ENCODE peak calls at places on chromosomes 1 and 21, in six cellular contexts. One of them, this sample, is unnamed.

GRCh38 chr1:160537714-160538665 is 14.9 kb upstream of the SLAMF6 start:
- DNase-seq in PC-3: no peak
- DNase-seq in MM.1S: no peak
- DNase-seq in SK-N-SH: no peak
- DNase-seq in neural progenitor cell: no peak
- DNase-seq in HCT116: no peak
- DNase-seq in this sample: no peak

GRCh38 chr1:172818841-172819527 is 160.1 kb downstream of the FASLG start:
- DNase-seq in neural progenitor cell: no peak
- DNase-seq in PC-3: no peak
- DNase-seq in SK-N-SH: no peak
- DNase-seq in MM.1S: peak; percentile 95
- DNase-seq in HCT116: no peak
- DNase-seq in this sample: no peak

GRCh38 chr1:43983253-43983904 is 4.4 kb downstream of the B4GALT2 start:
- DNase-seq in HCT116: no peak
- DNase-seq in SK-N-SH: no peak
- DNase-seq in MM.1S: no peak
- DNase-seq in neural progenitor cell: no peak
- DNase-seq in PC-3: no peak
- DNase-seq in this sample: no peak

GRCh38 chr1:118913818-118914217 is 74.3 kb downstream of the TBX15 start:
- DNase-seq in neural progenitor cell: no peak
- DNase-seq in SK-N-SH: no peak
- DNase-seq in HCT116: no peak
- DNase-seq in MM.1S: no peak
- DNase-seq in PC-3: no peak
- DNase-seq in this sample: no peak

GRCh38 chr1:212635141-212635601 is 26.6 kb downstream of the ATF3 start:
- DNase-seq in neural progenitor cell: no peak
- DNase-seq in MM.1S: peak; percentile 94
- DNase-seq in HCT116: no peak
- DNase-seq in PC-3: no peak
- DNase-seq in SK-N-SH: no peak
- DNase-seq in this sample: no peak

GRCh38 chr1:75305051-75305450 is 170.9 kb downstream of the LHX8 start:
- DNase-seq in neural progenitor cell: no peak
- DNase-seq in PC-3: no peak
- DNase-seq in SK-N-SH: no peak
- DNase-seq in HCT116: no peak
- DNase-seq in MM.1S: no peak
- DNase-seq in this sample: no peak

GRCh38 chr1:59013276-59013927 is 229.6 kb upstream of the JUN start:
- DNase-seq in neural progenitor cell: peak; percentile 56
- DNase-seq in HCT116: no peak
- DNase-seq in MM.1S: peak; percentile 40
- DNase-seq in SK-N-SH: no peak
- DNase-seq in PC-3: no peak
- DNase-seq in this sample: peak; percentile 81

GRCh38 chr21:44089001-44089911 is 17.9 kb upstream of the PWP2 start:
- DNase-seq in PC-3: no peak
- DNase-seq in SK-N-SH: no peak
- DNase-seq in neural progenitor cell: no peak
- DNase-seq in MM.1S: no peak
- DNase-seq in HCT116: no peak
- DNase-seq in this sample: no peak

GRCh38 chr1:115300087-115300856 is 37.8 kb downstream of the NGF start:
- DNase-seq in MM.1S: no peak
- DNase-seq in neural progenitor cell: no peak
- DNase-seq in HCT116: no peak
- DNase-seq in SK-N-SH: no peak
- DNase-seq in PC-3: peak; percentile 50
- DNase-seq in this sample: peak; percentile 71

GRCh38 chr1:31335007-31335406 is 37.9 kb downstream of the FABP3 start:
- DNase-seq in SK-N-SH: peak; percentile 62
- DNase-seq in neural progenitor cell: peak; percentile 36
- DNase-seq in HCT116: peak; percentile 32
- DNase-seq in MM.1S: peak; percentile 51
- DNase-seq in PC-3: peak; percentile 71
- DNase-seq in this sample: peak; percentile 63

GRCh38 chr1:22772054-22772453 is 61.4 kb downstream of the EPHB2 start:
- DNase-seq in MM.1S: no peak
- DNase-seq in PC-3: no peak
- DNase-seq in HCT116: no peak
- DNase-seq in neural progenitor cell: no peak
- DNase-seq in SK-N-SH: no peak
- DNase-seq in this sample: no peak

GRCh38 chr1:86769065-86769464 is 64.7 kb downstream of the SH3GLB1 start:
- DNase-seq in neural progenitor cell: no peak
- DNase-seq in MM.1S: no peak
- DNase-seq in SK-N-SH: no peak
- DNase-seq in HCT116: no peak
- DNase-seq in PC-3: no peak
- DNase-seq in this sample: no peak

GRCh38 chr1:158251160-158251559 is 3.1 kb upstream of the CD1A start:
- DNase-seq in PC-3: no peak
- DNase-seq in HCT116: no peak
- DNase-seq in SK-N-SH: no peak
- DNase-seq in MM.1S: no peak
- DNase-seq in neural progenitor cell: no peak
- DNase-seq in this sample: no peak

GRCh38 chr1:108080448-108080847 is 115.5 kb upstream of the VAV3 start:
- DNase-seq in MM.1S: no peak
- DNase-seq in neural progenitor cell: no peak
- DNase-seq in SK-N-SH: no peak
- DNase-seq in HCT116: no peak
- DNase-seq in PC-3: no peak
- DNase-seq in this sample: no peak

GRCh38 chr1:160997323-160998038 is 23.5 kb downstream of the F11R start:
- DNase-seq in MM.1S: peak; percentile 47
- DNase-seq in PC-3: peak; percentile 74
- DNase-seq in neural progenitor cell: peak; percentile 49
- DNase-seq in SK-N-SH: peak; percentile 40
- DNase-seq in HCT116: peak; percentile 51
- DNase-seq in this sample: peak; percentile 72

GRCh38 chr1:233868461-233868860 is 36.0 kb upstream of the SLC35F3 start:
- DNase-seq in PC-3: no peak
- DNase-seq in neural progenitor cell: no peak
- DNase-seq in HCT116: no peak
- DNase-seq in MM.1S: no peak
- DNase-seq in SK-N-SH: no peak
- DNase-seq in this sample: no peak

GRCh38 chr1:160219062-160219929 is 14.1 kb downstream of the PEA15 start:
- DNase-seq in neural progenitor cell: peak; percentile 79
- DNase-seq in PC-3: peak; percentile 73
- DNase-seq in MM.1S: no peak
- DNase-seq in SK-N-SH: peak; percentile 55
- DNase-seq in HCT116: peak; percentile 19
- DNase-seq in this sample: peak; percentile 89

GRCh38 chr1:209609403-209610377 is 26.2 kb downstream of the CAMK1G start:
- DNase-seq in neural progenitor cell: no peak
- DNase-seq in MM.1S: no peak
- DNase-seq in HCT116: no peak
- DNase-seq in PC-3: peak; percentile 96
- DNase-seq in SK-N-SH: no peak
- DNase-seq in this sample: peak; percentile 19

GRCh38 chr21:38938343-38938742 is 132.6 kb downstream of the ETS2 start:
- DNase-seq in HCT116: no peak
- DNase-seq in SK-N-SH: peak; percentile 74
- DNase-seq in MM.1S: peak; percentile 33
- DNase-seq in PC-3: no peak
- DNase-seq in neural progenitor cell: peak; percentile 66
- DNase-seq in this sample: peak; percentile 50

GRCh38 chr1:160837558-160838205 is 25.0 kb downstream of the CD244 start:
- DNase-seq in MM.1S: peak; percentile 67
- DNase-seq in SK-N-SH: peak; percentile 15
- DNase-seq in HCT116: peak; percentile 12
- DNase-seq in PC-3: peak; percentile 92
- DNase-seq in neural progenitor cell: peak; percentile 38
- DNase-seq in this sample: peak; percentile 67

GRCh38 chr1:67889466-67889865 is 56.2 kb upstream of the GNG12 start:
- DNase-seq in SK-N-SH: no peak
- DNase-seq in MM.1S: no peak
- DNase-seq in PC-3: no peak
- DNase-seq in neural progenitor cell: no peak
- DNase-seq in HCT116: no peak
- DNase-seq in this sample: peak; percentile 5

GRCh38 chr1:194024659-194025058 is 838.2 kb upstream of the B3GALT2 start:
- DNase-seq in PC-3: peak; percentile 44
- DNase-seq in SK-N-SH: no peak
- DNase-seq in MM.1S: no peak
- DNase-seq in neural progenitor cell: no peak
- DNase-seq in HCT116: no peak
- DNase-seq in this sample: no peak

GRCh38 chr1:148362141-148362929 is 120.8 kb downstream of the PPIAL4G start:
- DNase-seq in SK-N-SH: no peak
- DNase-seq in MM.1S: no peak
- DNase-seq in HCT116: peak; percentile 86
- DNase-seq in PC-3: no peak
- DNase-seq in neural progenitor cell: peak; percentile 50
- DNase-seq in this sample: peak; percentile 85

GRCh38 chr1:89701746-89702241 is 68.9 kb downstream of the LRRC8C start:
- DNase-seq in neural progenitor cell: no peak
- DNase-seq in PC-3: no peak
- DNase-seq in SK-N-SH: peak; percentile 68
- DNase-seq in HCT116: no peak
- DNase-seq in MM.1S: no peak
- DNase-seq in this sample: no peak

GRCh38 chr1:182611787-182612186 is 7.6 kb upstream of the RGS16 start:
- DNase-seq in neural progenitor cell: peak; percentile 76
- DNase-seq in SK-N-SH: no peak
- DNase-seq in HCT116: no peak
- DNase-seq in MM.1S: no peak
- DNase-seq in PC-3: no peak
- DNase-seq in this sample: no peak
- TF ChIP-seq EZH2phosphoT487 in neural progenitor cell: no peak
- TF ChIP-seq EZH2phosphoT487 in SK-N-SH: no peak
- TF ChIP-seq EZH2phosphoT487 in HCT116: no peak
- TF ChIP-seq EZH2phosphoT487 in MM.1S: no peak
- TF ChIP-seq EZH2phosphoT487 in PC-3: no peak
- TF ChIP-seq EZH2phosphoT487 in this sample: no peak

DNA sequence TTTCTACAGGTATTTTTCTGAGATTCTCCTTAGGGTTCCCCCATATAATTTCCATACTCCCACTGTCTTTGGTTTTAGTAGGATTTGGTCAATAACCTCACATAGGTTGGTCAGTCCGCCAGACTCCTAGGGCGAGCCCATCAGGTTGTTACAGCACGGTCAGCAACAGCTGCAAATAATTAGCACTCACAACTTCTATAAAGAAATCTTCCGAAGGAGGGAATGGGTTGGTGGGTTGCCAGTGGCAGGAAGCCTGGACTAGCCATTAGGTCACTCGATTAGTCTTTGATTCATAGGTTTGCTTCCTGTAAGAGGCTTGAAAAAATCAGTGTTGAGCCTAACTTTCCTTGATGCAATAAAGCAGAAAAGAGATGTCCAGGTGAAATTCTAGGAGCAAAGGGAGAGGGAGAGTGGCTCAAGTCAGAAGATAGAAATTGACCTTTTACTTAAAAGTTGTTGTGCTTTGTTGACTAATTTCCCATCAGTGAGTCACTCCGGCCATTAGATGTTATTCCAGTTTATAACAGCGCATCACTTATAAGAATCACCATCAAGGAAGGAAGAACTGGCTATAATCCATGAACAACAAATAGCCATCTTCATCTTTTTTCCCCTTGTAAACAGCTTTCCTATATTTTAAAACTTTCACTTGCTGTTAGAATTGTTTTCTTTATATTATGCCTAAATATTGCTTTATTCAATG is 88.3 kb downstream of the TPR start:
- DNase-seq in HCT116: no peak
- DNase-seq in neural progenitor cell: no peak
- DNase-seq in MM.1S: no peak
- DNase-seq in PC-3: peak; percentile 46
- DNase-seq in SK-N-SH: no peak
- DNase-seq in this sample: peak; percentile 37
- H3K4me1 ChIP-seq in HCT116: peaks cover 3% of the 10 kb centered on the region
- H3K4me1 ChIP-seq in neural progenitor cell: peaks cover 7% of the 10 kb centered on the region
- H3K4me1 ChIP-seq in MM.1S: no peaks in the 10 kb centered on the region
- H3K4me1 ChIP-seq in PC-3: peaks cover 11% of the 10 kb centered on the region
- H3K4me1 ChIP-seq in SK-N-SH: peaks cover 5% of the 10 kb centered on the region
- H3K4me1 ChIP-seq in this sample: no peaks in the 10 kb centered on the region

GRCh38 chr1:178536844-178537371 is 24.0 kb downstream of the TEX35 start:
- DNase-seq in MM.1S: no peak
- DNase-seq in SK-N-SH: no peak
- DNase-seq in PC-3: peak; percentile 94
- DNase-seq in HCT116: peak; percentile 93
- DNase-seq in neural progenitor cell: no peak
- DNase-seq in this sample: peak; percentile 99
- H3K9ac ChIP-seq in MM.1S: no peak overlapping the region
- H3K9ac ChIP-seq in SK-N-SH: no peak overlapping the region
- H3K9ac ChIP-seq in PC-3: peak overlapping the region; percentile 80
- H3K9ac ChIP-seq in HCT116: peak overlapping the region; percentile 43
- H3K9ac ChIP-seq in neural progenitor cell: no peak overlapping the region
- H3K9ac ChIP-seq in this sample: peak overlapping the region; percentile 63

GRCh38 chr21:45277101-45278045 is 10.3 kb downstream of the POFUT2 start:
- DNase-seq in HCT116: no peak
- DNase-seq in PC-3: no peak
- DNase-seq in MM.1S: no peak
- DNase-seq in neural progenitor cell: no peak
- DNase-seq in SK-N-SH: no peak
- DNase-seq in this sample: no peak
- TF ChIP-seq EZH2phosphoT487 in HCT116: no peak
- TF ChIP-seq EZH2phosphoT487 in PC-3: no peak
- TF ChIP-seq EZH2phosphoT487 in MM.1S: no peak
- TF ChIP-seq EZH2phosphoT487 in neural progenitor cell: no peak
- TF ChIP-seq EZH2phosphoT487 in SK-N-SH: no peak
- TF ChIP-seq EZH2phosphoT487 in this sample: no peak

GRCh38 chr1:156556354-156556753 is 16.0 kb downstream of the IQGAP3 start:
- DNase-seq in PC-3: no peak
- DNase-seq in MM.1S: no peak
- DNase-seq in SK-N-SH: no peak
- DNase-seq in neural progenitor cell: no peak
- DNase-seq in HCT116: no peak
- DNase-seq in this sample: no peak

GRCh38 chr1:156559797-156560112 is 12.6 kb downstream of the IQGAP3 start:
- DNase-seq in PC-3: no peak
- DNase-seq in SK-N-SH: no peak
- DNase-seq in MM.1S: no peak
- DNase-seq in neural progenitor cell: no peak
- DNase-seq in HCT116: no peak
- DNase-seq in this sample: no peak

GRCh38 chr1:156559086-156559796 is 13.1 kb downstream of the IQGAP3 start:
- DNase-seq in PC-3: no peak
- DNase-seq in SK-N-SH: no peak
- DNase-seq in HCT116: no peak
- DNase-seq in neural progenitor cell: no peak
- DNase-seq in MM.1S: no peak
- DNase-seq in this sample: no peak

GRCh38 chr1:156551866-156552265 is 20.5 kb downstream of the IQGAP3 start:
- DNase-seq in SK-N-SH: no peak
- DNase-seq in neural progenitor cell: no peak
- DNase-seq in MM.1S: no peak
- DNase-seq in PC-3: peak; percentile 81
- DNase-seq in HCT116: peak; percentile 23
- DNase-seq in this sample: peak; percentile 66

GRCh38 chr1:156555715-156556114 is 16.6 kb downstream of the IQGAP3 start:
- DNase-seq in neural progenitor cell: no peak
- DNase-seq in PC-3: no peak
- DNase-seq in HCT116: no peak
- DNase-seq in SK-N-SH: no peak
- DNase-seq in MM.1S: no peak
- DNase-seq in this sample: no peak
- H3K4me1 ChIP-seq in neural progenitor cell: no peaks in the 10 kb centered on the region
- H3K4me1 ChIP-seq in PC-3: peaks cover 21% of the 10 kb centered on the region
- H3K4me1 ChIP-seq in HCT116: peaks cover 17% of the 10 kb centered on the region
- H3K4me1 ChIP-seq in SK-N-SH: peaks cover 2% of the 10 kb centered on the region
- H3K4me1 ChIP-seq in MM.1S: no peaks in the 10 kb centered on the region
- H3K4me1 ChIP-seq in this sample: peaks cover 11% of the 10 kb centered on the region

This sample was measured in GM23248.